ENCODE peak calls at places on chromosomes 3 and 15, in eight cellular contexts. T is mammary epithelial cell, H is neuronal stem cell, P is OCI-LY7, D is fibroblast of lung, J is PC-3, N is hepatocyte, L is K562. R is an unnamed sample.

GRCh38 chr3:154758109-154758868 is 321.8 kb upstream of the MME start:
- DNase-seq in T (peak; percentile 10), H (no peak), P (peak; percentile 65), D (peak; percentile 21), J (peak; percentile 65), N (peak; percentile 48), L (no peak), R (no peak)

GRCh38 chr3:114879059-114880031 is 267.7 kb downstream of the ZBTB20 start:
- DNase-seq in T (peak; percentile 28), H (no peak), P (no peak), D (peak; percentile 74), J (peak; percentile 43), N (no peak), L (no peak), R (no peak)

GRCh38 chr3:62585861-62586260 is 212.5 kb upstream of the FEZF2 start:
- DNase-seq in T (no peak), H (no peak), P (no peak), D (no peak), J (no peak), N (no peak), L (no peak), R (no peak)

GRCh38 chr3:46109635-46110005 is 82.3 kb upstream of the XCR1 start:
- DNase-seq in T (no peak), H (no peak), P (no peak), D (no peak), J (peak; percentile 9), N (no peak), L (no peak), R (no peak)

GRCh38 chr3:172223870-172224269 is 184.5 kb downstream of the FNDC3B start:
- DNase-seq in T (no peak), H (no peak), P (no peak), D (no peak), J (no peak), N (no peak), L (no peak), R (no peak)

GRCh38 chr15:68187559-68187958 is 17.6 kb downstream of the CALML4 start:
- DNase-seq in T (peak; percentile 41), H (no peak), P (peak; percentile 49), D (peak; percentile 86), J (no peak), N (peak; percentile 51), L (no peak), R (no peak)

GRCh38 chr15:63465104-63465503 is 39.3 kb upstream of the USP3 start:
- DNase-seq in T (peak; percentile 52), H (no peak), P (no peak), D (peak; percentile 75), J (peak; percentile 45), N (no peak), L (no peak), R (no peak)

GRCh38 chr3:42502429-42503250 is at the start of gene VIPR1:
- DNase-seq in T (peak; percentile 80), H (peak; percentile 53), P (peak; percentile 79), D (peak; percentile 8), J (peak; percentile 92), N (peak; percentile 93), L (peak; percentile 100), R (peak; percentile 77)

GRCh38 chr15:64521726-64522164 is 61.4 kb downstream of the ZNF609 start:
- DNase-seq in T (peak; percentile 93), H (peak; percentile 9), P (no peak), D (peak; percentile 67), J (peak; percentile 72), N (peak; percentile 38), L (no peak), R (peak; percentile 63)

GRCh38 chr3:30643763-30644462 is 37.5 kb downstream of the TGFBR2 start:
- DNase-seq in T (no peak), H (no peak), P (peak; percentile 84), D (no peak), J (no peak), N (no peak), L (no peak), R (no peak)

DNA sequence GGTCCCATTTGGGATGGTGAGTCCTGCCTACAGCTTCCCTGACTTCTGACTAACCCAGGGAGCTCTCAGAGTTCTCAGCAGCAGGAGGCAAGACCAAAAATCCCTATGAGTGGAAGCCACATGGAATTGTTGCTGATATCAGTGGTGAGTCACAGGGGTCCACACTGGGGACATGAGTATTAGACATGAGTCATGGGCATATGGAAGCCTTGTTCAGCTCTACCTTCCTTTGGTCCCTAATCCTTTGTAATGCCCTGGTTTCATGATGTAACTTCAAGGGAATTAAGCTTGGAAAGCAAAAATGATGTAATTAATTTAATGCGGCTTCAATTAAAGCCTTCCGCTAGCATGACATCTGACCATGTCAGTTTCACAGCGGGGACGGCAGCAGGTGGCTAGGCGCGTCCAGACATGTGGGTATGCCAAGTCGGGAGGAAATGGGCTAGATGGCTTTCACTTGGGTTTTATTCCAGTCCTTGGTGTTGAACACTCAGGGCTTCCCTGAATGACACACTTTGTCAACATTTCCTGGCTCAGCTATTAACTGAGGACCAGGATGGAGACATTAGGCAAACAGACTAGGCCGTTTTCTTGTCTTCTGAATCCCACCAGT is 176.1 kb upstream of the RGMA start:
- DNase-seq in T (no peak), H (no peak), P (no peak), D (peak; percentile 39), J (no peak), N (peak; percentile 29), L (no peak), R (no peak)
- H3K9me3 ChIP-seq in T (peaks cover 20% of the 10 kb centered on the region), H (peaks cover 51% of the 10 kb centered on the region), P (no peaks in the 10 kb centered on the region), D (no peaks in the 10 kb centered on the region), J (no peaks in the 10 kb centered on the region), N (no peaks in the 10 kb centered on the region), L (no peaks in the 10 kb centered on the region), R (no peaks in the 10 kb centered on the region)

GRCh38 chr3:197002701-197003454 is 26.7 kb downstream of the MELTF start:
- DNase-seq in T (peak; percentile 89), H (peak; percentile 63), P (peak; percentile 86), D (peak; percentile 62), J (peak; percentile 88), N (peak; percentile 95), L (peak; percentile 99), R (peak; percentile 68)
- H3K4me3 ChIP-seq in T (peak overlapping the region; percentile 68), H (peak overlapping the region; percentile 35), P (peak overlapping the region; percentile 71), D (no peak overlapping the region), J (peak overlapping the region; percentile 83), N (peak overlapping the region; percentile 82), L (peak overlapping the region; percentile 38), R (no peak overlapping the region)

DNA sequence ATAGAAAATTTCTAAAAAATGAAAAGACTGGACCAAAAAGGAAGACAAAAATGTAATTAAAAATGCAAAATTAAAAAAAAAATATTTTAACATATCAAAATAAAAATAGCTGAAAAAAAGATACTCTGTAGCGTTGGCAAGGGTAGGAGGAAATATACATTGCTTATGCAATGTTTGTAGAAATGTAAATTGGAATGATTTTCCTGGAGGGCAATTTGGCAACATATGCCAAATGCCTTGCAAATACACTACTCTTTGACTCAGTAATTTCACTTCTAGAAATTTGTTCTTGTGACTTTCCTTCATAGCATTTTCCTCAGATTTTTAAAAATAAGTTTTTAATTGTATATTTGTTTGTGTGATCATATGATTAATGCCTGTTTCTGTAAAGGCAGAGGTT is 296.6 kb downstream of the ZNF621 start:
- DNase-seq in T (no peak), H (no peak), P (no peak), D (no peak), J (no peak), N (no peak), L (no peak), R (no peak)
- H2AFZ ChIP-seq in T (no peak overlapping the region), H (no peak overlapping the region), P (no peak overlapping the region), D (no peak overlapping the region), J (no peak overlapping the region), N (no peak overlapping the region), L (no peak overlapping the region), R (no peak overlapping the region)

DNA sequence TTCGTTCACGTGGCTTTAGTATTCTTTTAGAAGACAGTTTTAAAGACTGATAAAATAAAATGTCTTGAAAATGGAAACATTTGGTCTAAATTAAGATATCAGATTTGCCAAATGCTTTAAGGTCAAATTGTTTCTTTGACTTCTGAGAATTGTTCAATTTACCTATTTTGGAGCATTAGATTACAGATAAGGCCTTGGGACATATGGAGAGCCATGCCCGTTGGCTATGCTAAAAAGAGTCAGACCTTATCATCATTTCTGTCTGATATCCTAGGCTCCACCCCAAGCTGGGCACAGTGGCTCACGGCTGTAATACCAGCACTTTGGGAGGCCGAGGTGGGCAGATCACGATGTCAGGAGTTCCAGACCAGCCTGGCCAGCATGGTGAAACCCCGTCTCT is 13.0 kb downstream of the ZNF445 start:
- DNase-seq in T (no peak), H (no peak), P (no peak), D (no peak), J (no peak), N (no peak), L (no peak), R (no peak)
- H3K9me3 ChIP-seq in T (no peaks in the 10 kb centered on the region), H (peaks cover 23% of the 10 kb centered on the region), P (peaks cover 7% of the 10 kb centered on the region), D (no peaks in the 10 kb centered on the region), J (no peaks in the 10 kb centered on the region), N (no peaks in the 10 kb centered on the region), L (no peaks in the 10 kb centered on the region), R (no peaks in the 10 kb centered on the region)

GRCh38 chr3:126985143-126985985 is 2.4 kb downstream of the PLXNA1 start:
- DNase-seq in T (no peak), H (no peak), P (no peak), D (no peak), J (no peak), N (no peak), L (no peak), R (no peak)
- H3K4me3 ChIP-seq in T (peak overlapping the region; percentile 2), H (peak overlapping the region; percentile 82), P (no peak overlapping the region), D (no peak overlapping the region), J (no peak overlapping the region), N (no peak overlapping the region), L (peak overlapping the region; percentile 62), R (no peak overlapping the region)

GRCh38 chr3:72847282-72847681 is 963 bp downstream of the SHQ1 start:
- DNase-seq in T (no peak), H (no peak), P (peak; percentile 7), D (peak; percentile 5), J (no peak), N (no peak), L (no peak), R (no peak)
- H2AFZ ChIP-seq in T (peak overlapping the region; percentile 98), H (peak overlapping the region; percentile 85), P (peak overlapping the region; percentile 89), D (peak overlapping the region; percentile 95), J (peak overlapping the region; percentile 99), N (peak overlapping the region; percentile 86), L (peak overlapping the region; percentile 94), R (peak overlapping the region; percentile 95)

GRCh38 chr3:129326138-129326537 is 47.5 kb downstream of the HMCES start:
- DNase-seq in T (no peak), H (no peak), P (no peak), D (no peak), J (no peak), N (no peak), L (no peak), R (no peak)
- H3K9me3 ChIP-seq in T (no peaks in the 10 kb centered on the region), H (no peaks in the 10 kb centered on the region), P (no peaks in the 10 kb centered on the region), D (no peaks in the 10 kb centered on the region), J (no peaks in the 10 kb centered on the region), N (no peaks in the 10 kb centered on the region), L (no peaks in the 10 kb centered on the region), R (no peaks in the 10 kb centered on the region)